ENCODE peak calls at places on chromosome 7, in six cellular contexts. One of them, this sample, is unnamed.
A peak's percentile ranks its signal among the peaks of the same experiment; 100 is the strongest.

GRCh38 chr7:64874114-64874513 is 29.0 kb upstream of the ZNF273 start:
- DNase-seq in IMR-90: no peak
- DNase-seq in H1: no peak
- DNase-seq in neuronal stem cell: no peak
- DNase-seq in H9: no peak
- DNase-seq in trophoblast cell: no peak
- DNase-seq in this sample: no peak

GRCh38 chr7:27155816-27156507 is 513 bp downstream of the HOXA7 start:
- DNase-seq in H1: no peak
- DNase-seq in IMR-90: no peak
- DNase-seq in H9: peak; percentile 55
- DNase-seq in trophoblast cell: peak; percentile 60
- DNase-seq in neuronal stem cell: no peak
- DNase-seq in this sample: no peak

GRCh38 chr7:136687693-136688322 is 180.6 kb upstream of the CHRM2 start:
- DNase-seq in H9: no peak
- DNase-seq in neuronal stem cell: peak; percentile 4
- DNase-seq in H1: no peak
- DNase-seq in IMR-90: peak; percentile 39
- DNase-seq in trophoblast cell: peak; percentile 58
- DNase-seq in this sample: peak; percentile 43

GRCh38 chr7:3168869-3169268 is 125.2 kb upstream of the CARD11 start:
- DNase-seq in H1: no peak
- DNase-seq in neuronal stem cell: no peak
- DNase-seq in trophoblast cell: no peak
- DNase-seq in IMR-90: no peak
- DNase-seq in H9: no peak
- DNase-seq in this sample: no peak

GRCh38 chr7:38424750-38425463 is 151.5 kb upstream of the TARP start:
- DNase-seq in IMR-90: peak; percentile 18
- DNase-seq in H1: no peak
- DNase-seq in trophoblast cell: no peak
- DNase-seq in H9: no peak
- DNase-seq in neuronal stem cell: no peak
- DNase-seq in this sample: no peak

GRCh38 chr7:353746-354325 is 63.9 kb downstream of the FOXL3 start:
- DNase-seq in IMR-90: no peak
- DNase-seq in H1: no peak
- DNase-seq in trophoblast cell: no peak
- DNase-seq in H9: no peak
- DNase-seq in neuronal stem cell: no peak
- DNase-seq in this sample: no peak

GRCh38 chr7:130970696-130971095 is 236.7 kb upstream of the KLF14 start:
- DNase-seq in trophoblast cell: no peak
- DNase-seq in H9: no peak
- DNase-seq in IMR-90: peak; percentile 45
- DNase-seq in H1: no peak
- DNase-seq in neuronal stem cell: no peak
- DNase-seq in this sample: peak; percentile 41

GRCh38 chr7:80240265-80241025 is 105.8 kb downstream of the GNAI1 start:
- DNase-seq in IMR-90: peak; percentile 85
- DNase-seq in neuronal stem cell: no peak
- DNase-seq in H1: no peak
- DNase-seq in H9: no peak
- DNase-seq in trophoblast cell: no peak
- DNase-seq in this sample: peak; percentile 71

GRCh38 chr7:47292832-47293309 is 289.0 kb downstream of the TNS3 start:
- DNase-seq in IMR-90: peak; percentile 51
- DNase-seq in H1: no peak
- DNase-seq in trophoblast cell: peak; percentile 47
- DNase-seq in neuronal stem cell: no peak
- DNase-seq in H9: no peak
- DNase-seq in this sample: no peak

GRCh38 chr7:18177815-18178660 is 150.4 kb upstream of the PRPS1L1 start:
- DNase-seq in H9: no peak
- DNase-seq in trophoblast cell: no peak
- DNase-seq in H1: no peak
- DNase-seq in neuronal stem cell: no peak
- DNase-seq in IMR-90: no peak
- DNase-seq in this sample: peak; percentile 30

GRCh38 chr7:104267701-104268368 is 60.0 kb upstream of the ORC5 start:
- DNase-seq in trophoblast cell: peak; percentile 18
- DNase-seq in H9: no peak
- DNase-seq in IMR-90: peak; percentile 28
- DNase-seq in H1: no peak
- DNase-seq in neuronal stem cell: no peak
- DNase-seq in this sample: peak; percentile 24

GRCh38 chr7:35537067-35538023 is 157.6 kb downstream of the HERPUD2 start:
- DNase-seq in trophoblast cell: peak; percentile 91
- DNase-seq in H9: peak; percentile 84
- DNase-seq in H1: peak; percentile 54
- DNase-seq in IMR-90: peak; percentile 47
- DNase-seq in neuronal stem cell: peak; percentile 71
- DNase-seq in this sample: peak; percentile 75

GRCh38 chr7:156515911-156516790 is 124.4 kb upstream of the RNF32 start:
- DNase-seq in trophoblast cell: peak; percentile 1
- DNase-seq in H9: no peak
- DNase-seq in IMR-90: no peak
- DNase-seq in H1: no peak
- DNase-seq in neuronal stem cell: no peak
- DNase-seq in this sample: no peak

GRCh38 chr7:45082831-45083331 is 5.9 kb downstream of the NACAD start:
- DNase-seq in IMR-90: no peak
- DNase-seq in H1: no peak
- DNase-seq in H9: no peak
- DNase-seq in neuronal stem cell: no peak
- DNase-seq in trophoblast cell: peak; percentile 41
- DNase-seq in this sample: no peak

GRCh38 chr7:74272305-74273038 is 16.7 kb upstream of the CLIP2 start:
- DNase-seq in IMR-90: peak; percentile 97
- DNase-seq in H9: peak; percentile 72
- DNase-seq in H1: no peak
- DNase-seq in neuronal stem cell: no peak
- DNase-seq in trophoblast cell: peak; percentile 62
- DNase-seq in this sample: peak; percentile 99

GRCh38 chr7:21054427-21055133 is 267.9 kb upstream of the SP8 start:
- DNase-seq in H1: no peak
- DNase-seq in neuronal stem cell: no peak
- DNase-seq in H9: no peak
- DNase-seq in IMR-90: no peak
- DNase-seq in trophoblast cell: no peak
- DNase-seq in this sample: no peak

GRCh38 chr7:25091129-25091528 is 33.9 kb downstream of the CYCS start:
- DNase-seq in H1: no peak
- DNase-seq in IMR-90: no peak
- DNase-seq in trophoblast cell: no peak
- DNase-seq in H9: no peak
- DNase-seq in neuronal stem cell: no peak
- DNase-seq in this sample: no peak

GRCh38 chr7:156503195-156503594 is 137.4 kb upstream of the RNF32 start:
- DNase-seq in H9: no peak
- DNase-seq in trophoblast cell: no peak
- DNase-seq in H1: no peak
- DNase-seq in neuronal stem cell: no peak
- DNase-seq in IMR-90: peak; percentile 11
- DNase-seq in this sample: no peak

GRCh38 chr7:50342616-50343114 is 38.1 kb downstream of the IKZF1 start:
- DNase-seq in H1: no peak
- DNase-seq in IMR-90: no peak
- DNase-seq in neuronal stem cell: no peak
- DNase-seq in trophoblast cell: no peak
- DNase-seq in H9: no peak
- DNase-seq in this sample: no peak

GRCh38 chr7:117673367-117673766 is 193.5 kb downstream of the CFTR start:
- DNase-seq in neuronal stem cell: peak; percentile 61
- DNase-seq in IMR-90: no peak
- DNase-seq in trophoblast cell: peak; percentile 9
- DNase-seq in H1: peak; percentile 39
- DNase-seq in H9: peak; percentile 78
- DNase-seq in this sample: peak; percentile 30

GRCh38 chr7:23120106-23120505 is 14.5 kb downstream of the KLHL7 start:
- DNase-seq in IMR-90: no peak
- DNase-seq in H9: no peak
- DNase-seq in H1: no peak
- DNase-seq in trophoblast cell: no peak
- DNase-seq in neuronal stem cell: no peak
- DNase-seq in this sample: no peak

GRCh38 chr7:45924283-45924682 is 3.2 kb upstream of the IGFBP3 start:
- DNase-seq in trophoblast cell: peak; percentile 67
- DNase-seq in H9: no peak
- DNase-seq in neuronal stem cell: no peak
- DNase-seq in H1: no peak
- DNase-seq in IMR-90: peak; percentile 76
- DNase-seq in this sample: peak; percentile 85

GRCh38 chr7:134394046-134394445 is 64.9 kb downstream of the AKR1B1 start:
- DNase-seq in neuronal stem cell: no peak
- DNase-seq in H9: no peak
- DNase-seq in H1: no peak
- DNase-seq in IMR-90: no peak
- DNase-seq in trophoblast cell: peak; percentile 36
- DNase-seq in this sample: no peak

GRCh38 chr7:95608344-95609173 is 12.2 kb upstream of the PDK4 start:
- DNase-seq in H9: peak; percentile 57
- DNase-seq in trophoblast cell: peak; percentile 100
- DNase-seq in H1: no peak
- DNase-seq in IMR-90: peak; percentile 93
- DNase-seq in neuronal stem cell: peak; percentile 9
- DNase-seq in this sample: peak; percentile 99

GRCh38 chr7:83305027-83305426 is 142.3 kb upstream of the PCLO start:
- DNase-seq in trophoblast cell: no peak
- DNase-seq in IMR-90: no peak
- DNase-seq in H1: no peak
- DNase-seq in H9: no peak
- DNase-seq in neuronal stem cell: no peak
- DNase-seq in this sample: no peak

GRCh38 chr7:134031835-134032617 is 95.1 kb upstream of the LRGUK start:
- DNase-seq in IMR-90: peak; percentile 4
- DNase-seq in trophoblast cell: no peak
- DNase-seq in neuronal stem cell: no peak
- DNase-seq in H1: no peak
- DNase-seq in H9: no peak
- DNase-seq in this sample: no peak

GRCh38 chr7:23055582-23056178 is 41.8 kb upstream of the HYCC1 start:
- DNase-seq in IMR-90: peak; percentile 77
- DNase-seq in H1: no peak
- DNase-seq in trophoblast cell: peak; percentile 85
- DNase-seq in H9: peak; percentile 40
- DNase-seq in neuronal stem cell: peak; percentile 46
- DNase-seq in this sample: peak; percentile 71

GRCh38 chr7:27139335-27140107 is 4.0 kb downstream of the HOXA5 start:
- DNase-seq in H1: no peak
- DNase-seq in neuronal stem cell: no peak
- DNase-seq in trophoblast cell: no peak
- DNase-seq in IMR-90: no peak
- DNase-seq in H9: peak; percentile 65
- DNase-seq in this sample: peak; percentile 25

DNA sequence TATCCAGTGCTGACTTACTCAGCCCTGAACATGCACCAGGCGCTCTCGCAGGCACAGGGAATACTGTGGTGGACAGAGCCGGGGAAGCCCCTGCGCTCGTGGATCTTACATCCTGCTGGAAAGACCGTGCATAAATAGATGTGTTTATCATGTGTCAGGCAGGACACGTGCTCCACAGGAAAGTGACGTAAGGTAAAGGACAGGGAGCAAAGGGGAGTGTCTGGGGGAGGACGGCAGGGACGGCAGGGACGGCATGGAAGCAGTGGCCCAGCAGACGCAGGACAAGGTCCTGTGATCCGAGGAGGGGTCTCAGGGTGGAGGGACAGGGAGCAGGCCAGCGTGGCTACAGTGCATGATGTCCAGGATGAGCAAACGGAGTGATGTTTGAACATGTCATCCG is 410.5 kb downstream of the PAXIP1 start:
- DNase-seq in neuronal stem cell: no peak
- DNase-seq in H1: no peak
- DNase-seq in IMR-90: no peak
- DNase-seq in H9: no peak
- DNase-seq in trophoblast cell: no peak
- DNase-seq in this sample: no peak
- H3K14ac ChIP-seq in neuronal stem cell: no peak overlapping the region
- H3K14ac ChIP-seq in H1: no peak overlapping the region
- H3K14ac ChIP-seq in IMR-90: no peak overlapping the region
- H3K14ac ChIP-seq in H9: no peak overlapping the region
- H3K14ac ChIP-seq in trophoblast cell: no peak overlapping the region
- H3K14ac ChIP-seq in this sample: no peak overlapping the region

GRCh38 chr7:159247910-159248309 is 103.2 kb upstream of the VIPR2 start:
- DNase-seq in H9: no peak
- DNase-seq in trophoblast cell: no peak
- DNase-seq in IMR-90: no peak
- DNase-seq in neuronal stem cell: no peak
- DNase-seq in H1: no peak
- DNase-seq in this sample: no peak
- H3K14ac ChIP-seq in H9: no peak overlapping the region
- H3K14ac ChIP-seq in trophoblast cell: no peak overlapping the region
- H3K14ac ChIP-seq in IMR-90: no peak overlapping the region
- H3K14ac ChIP-seq in neuronal stem cell: no peak overlapping the region
- H3K14ac ChIP-seq in H1: no peak overlapping the region
- H3K14ac ChIP-seq in this sample: no peak overlapping the region

GRCh38 chr7:69992938-69993337 is 394.7 kb downstream of the AUTS2 start:
- DNase-seq in H1: no peak
- DNase-seq in IMR-90: no peak
- DNase-seq in neuronal stem cell: no peak
- DNase-seq in trophoblast cell: no peak
- DNase-seq in H9: no peak
- DNase-seq in this sample: no peak

GRCh38 chr7:69994218-69994617 is 395.9 kb downstream of the AUTS2 start:
- DNase-seq in IMR-90: no peak
- DNase-seq in H9: no peak
- DNase-seq in H1: no peak
- DNase-seq in trophoblast cell: no peak
- DNase-seq in neuronal stem cell: no peak
- DNase-seq in this sample: no peak

GRCh38 chr7:69994907-69995542 is 396.8 kb downstream of the AUTS2 start:
- DNase-seq in trophoblast cell: no peak
- DNase-seq in H1: no peak
- DNase-seq in neuronal stem cell: no peak
- DNase-seq in H9: no peak
- DNase-seq in IMR-90: no peak
- DNase-seq in this sample: no peak

DNA sequence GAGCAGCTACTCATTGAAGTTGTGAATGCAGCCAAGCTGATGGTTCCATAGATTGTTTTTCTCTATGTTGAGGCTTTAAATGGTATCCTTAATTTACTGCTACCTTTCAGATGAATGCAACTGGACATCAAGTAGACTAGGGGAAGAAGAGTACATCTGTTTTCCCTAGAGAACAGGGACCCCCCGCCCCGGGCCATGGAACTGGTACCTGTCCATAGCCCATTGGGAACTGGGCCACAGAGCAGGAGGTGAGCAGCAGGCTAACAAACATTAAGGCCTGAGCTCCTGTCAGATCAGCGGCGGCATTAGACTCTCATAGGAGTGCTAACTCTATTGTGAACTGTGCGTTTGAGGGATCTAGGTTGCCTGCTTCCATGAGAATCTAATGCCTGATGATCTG is 391.3 kb downstream of the AUTS2 start:
- DNase-seq in neuronal stem cell: no peak
- DNase-seq in H9: no peak
- DNase-seq in IMR-90: no peak
- DNase-seq in trophoblast cell: no peak
- DNase-seq in H1: no peak
- DNase-seq in this sample: no peak
- H3K14ac ChIP-seq in neuronal stem cell: no peak overlapping the region
- H3K14ac ChIP-seq in H9: no peak overlapping the region
- H3K14ac ChIP-seq in IMR-90: no peak overlapping the region
- H3K14ac ChIP-seq in trophoblast cell: no peak overlapping the region
- H3K14ac ChIP-seq in H1: no peak overlapping the region
- H3K14ac ChIP-seq in this sample: no peak overlapping the region

GRCh38 chr7:51774178-51774577 is 457.6 kb upstream of the COBL start:
- DNase-seq in trophoblast cell: no peak
- DNase-seq in H9: peak; percentile 73
- DNase-seq in neuronal stem cell: no peak
- DNase-seq in IMR-90: no peak
- DNase-seq in H1: no peak
- DNase-seq in this sample: no peak
- H3K14ac ChIP-seq in trophoblast cell: no peak overlapping the region
- H3K14ac ChIP-seq in H9: no peak overlapping the region
- H3K14ac ChIP-seq in neuronal stem cell: no peak overlapping the region
- H3K14ac ChIP-seq in IMR-90: no peak overlapping the region
- H3K14ac ChIP-seq in H1: no peak overlapping the region
- H3K14ac ChIP-seq in this sample: no peak overlapping the region

This sample was measured in mesenchymal stem cell.